ENCODE peak calls at places on chromosomes 3 and 15, in eight cellular contexts. One of them, this sample, is unnamed.

GRCh38 chr15:40239671-40240618 is 1.1 kb downstream of the PAK6 start:
- DNase-seq in HTR-8/SVneo: no peak
- DNase-seq in naive thymus-derived CD8-positive, alpha-beta T cell: no peak
- DNase-seq in dermis microvascular lymphatic vessel endothelial cell: no peak
- DNase-seq in NCI-H1694 treated with DMSO at 0.1 percent for 48 hours: no peak
- DNase-seq in AG08395: no peak
- DNase-seq in activated naive CD8-positive, alpha-beta T cell treated with anti-CD3 and anti-CD28 coated beads, Interleukin-2, amount 50 U/mL, for 24 hours: no peak
- DNase-seq in posterior cingulate gyrus: no peak
- DNase-seq in this sample: no peak

GRCh38 chr3:185473290-185473815 is 25.5 kb downstream of the TMEM41A start:
- DNase-seq in naive thymus-derived CD8-positive, alpha-beta T cell: no peak
- DNase-seq in AG08395: no peak
- DNase-seq in activated naive CD8-positive, alpha-beta T cell treated with anti-CD3 and anti-CD28 coated beads, Interleukin-2, amount 50 U/mL, for 24 hours: no peak
- DNase-seq in dermis microvascular lymphatic vessel endothelial cell: no peak
- DNase-seq in HTR-8/SVneo: no peak
- DNase-seq in NCI-H1694 treated with DMSO at 0.1 percent for 48 hours: no peak
- DNase-seq in posterior cingulate gyrus: no peak
- DNase-seq in this sample: peak

GRCh38 chr3:180563411-180563810 is 38.6 kb upstream of the TTC14 start:
- DNase-seq in NCI-H1694 treated with DMSO at 0.1 percent for 48 hours: no peak
- DNase-seq in AG08395: no peak
- DNase-seq in naive thymus-derived CD8-positive, alpha-beta T cell: no peak
- DNase-seq in posterior cingulate gyrus: no peak
- DNase-seq in dermis microvascular lymphatic vessel endothelial cell: no peak
- DNase-seq in HTR-8/SVneo: no peak
- DNase-seq in activated naive CD8-positive, alpha-beta T cell treated with anti-CD3 and anti-CD28 coated beads, Interleukin-2, amount 50 U/mL, for 24 hours: no peak
- DNase-seq in this sample: no peak

GRCh38 chr15:38627684-38628277 is 63.2 kb upstream of the RASGRP1 start:
- DNase-seq in HTR-8/SVneo: no peak
- DNase-seq in naive thymus-derived CD8-positive, alpha-beta T cell: no peak
- DNase-seq in posterior cingulate gyrus: no peak
- DNase-seq in activated naive CD8-positive, alpha-beta T cell treated with anti-CD3 and anti-CD28 coated beads, Interleukin-2, amount 50 U/mL, for 24 hours: no peak
- DNase-seq in AG08395: no peak
- DNase-seq in dermis microvascular lymphatic vessel endothelial cell: no peak
- DNase-seq in NCI-H1694 treated with DMSO at 0.1 percent for 48 hours: no peak
- DNase-seq in this sample: no peak

GRCh38 chr3:98980915-98981596 is 79.6 kb upstream of the DCBLD2 start:
- DNase-seq in HTR-8/SVneo: no peak
- DNase-seq in NCI-H1694 treated with DMSO at 0.1 percent for 48 hours: no peak
- DNase-seq in posterior cingulate gyrus: no peak
- DNase-seq in naive thymus-derived CD8-positive, alpha-beta T cell: no peak
- DNase-seq in dermis microvascular lymphatic vessel endothelial cell: no peak
- DNase-seq in activated naive CD8-positive, alpha-beta T cell treated with anti-CD3 and anti-CD28 coated beads, Interleukin-2, amount 50 U/mL, for 24 hours: no peak
- DNase-seq in AG08395: peak
- DNase-seq in this sample: no peak

GRCh38 chr3:106913111-106913698 is 464.0 kb upstream of the CCDC54 start:
- DNase-seq in dermis microvascular lymphatic vessel endothelial cell: no peak
- DNase-seq in naive thymus-derived CD8-positive, alpha-beta T cell: no peak
- DNase-seq in AG08395: no peak
- DNase-seq in posterior cingulate gyrus: no peak
- DNase-seq in NCI-H1694 treated with DMSO at 0.1 percent for 48 hours: no peak
- DNase-seq in activated naive CD8-positive, alpha-beta T cell treated with anti-CD3 and anti-CD28 coated beads, Interleukin-2, amount 50 U/mL, for 24 hours: no peak
- DNase-seq in HTR-8/SVneo: peak
- DNase-seq in this sample: no peak

GRCh38 chr3:74267126-74267525 is 347.3 kb downstream of the CNTN3 start:
- DNase-seq in HTR-8/SVneo: no peak
- DNase-seq in NCI-H1694 treated with DMSO at 0.1 percent for 48 hours: no peak
- DNase-seq in AG08395: peak
- DNase-seq in dermis microvascular lymphatic vessel endothelial cell: no peak
- DNase-seq in activated naive CD8-positive, alpha-beta T cell treated with anti-CD3 and anti-CD28 coated beads, Interleukin-2, amount 50 U/mL, for 24 hours: no peak
- DNase-seq in naive thymus-derived CD8-positive, alpha-beta T cell: no peak
- DNase-seq in posterior cingulate gyrus: no peak
- DNase-seq in this sample: no peak

GRCh38 chr3:50246517-50246954 is 10.5 kb downstream of the GNAI2 start:
- DNase-seq in naive thymus-derived CD8-positive, alpha-beta T cell: peak
- DNase-seq in dermis microvascular lymphatic vessel endothelial cell: peak
- DNase-seq in HTR-8/SVneo: peak
- DNase-seq in AG08395: peak
- DNase-seq in posterior cingulate gyrus: no peak
- DNase-seq in activated naive CD8-positive, alpha-beta T cell treated with anti-CD3 and anti-CD28 coated beads, Interleukin-2, amount 50 U/mL, for 24 hours: peak
- DNase-seq in NCI-H1694 treated with DMSO at 0.1 percent for 48 hours: no peak
- DNase-seq in this sample: peak

GRCh38 chr3:102156426-102156825 is 278.4 kb upstream of the ZPLD1 start:
- DNase-seq in NCI-H1694 treated with DMSO at 0.1 percent for 48 hours: no peak
- DNase-seq in AG08395: peak
- DNase-seq in dermis microvascular lymphatic vessel endothelial cell: peak
- DNase-seq in posterior cingulate gyrus: no peak
- DNase-seq in activated naive CD8-positive, alpha-beta T cell treated with anti-CD3 and anti-CD28 coated beads, Interleukin-2, amount 50 U/mL, for 24 hours: no peak
- DNase-seq in naive thymus-derived CD8-positive, alpha-beta T cell: no peak
- DNase-seq in HTR-8/SVneo: no peak
- DNase-seq in this sample: no peak

GRCh38 chr15:63040509-63040908 is 2.0 kb upstream of the TPM1 start:
- DNase-seq in posterior cingulate gyrus: no peak
- DNase-seq in naive thymus-derived CD8-positive, alpha-beta T cell: no peak
- DNase-seq in HTR-8/SVneo: no peak
- DNase-seq in NCI-H1694 treated with DMSO at 0.1 percent for 48 hours: no peak
- DNase-seq in dermis microvascular lymphatic vessel endothelial cell: no peak
- DNase-seq in activated naive CD8-positive, alpha-beta T cell treated with anti-CD3 and anti-CD28 coated beads, Interleukin-2, amount 50 U/mL, for 24 hours: no peak
- DNase-seq in AG08395: no peak
- DNase-seq in this sample: no peak

GRCh38 chr3:52971895-52972294 is 74.0 kb downstream of the SFMBT1 start:
- DNase-seq in dermis microvascular lymphatic vessel endothelial cell: no peak
- DNase-seq in AG08395: no peak
- DNase-seq in HTR-8/SVneo: no peak
- DNase-seq in posterior cingulate gyrus: no peak
- DNase-seq in naive thymus-derived CD8-positive, alpha-beta T cell: no peak
- DNase-seq in activated naive CD8-positive, alpha-beta T cell treated with anti-CD3 and anti-CD28 coated beads, Interleukin-2, amount 50 U/mL, for 24 hours: no peak
- DNase-seq in NCI-H1694 treated with DMSO at 0.1 percent for 48 hours: no peak
- DNase-seq in this sample: no peak

GRCh38 chr3:46705751-46706572 is 4.8 kb downstream of the TMIE start:
- DNase-seq in posterior cingulate gyrus: no peak
- DNase-seq in activated naive CD8-positive, alpha-beta T cell treated with anti-CD3 and anti-CD28 coated beads, Interleukin-2, amount 50 U/mL, for 24 hours: no peak
- DNase-seq in NCI-H1694 treated with DMSO at 0.1 percent for 48 hours: no peak
- DNase-seq in dermis microvascular lymphatic vessel endothelial cell: no peak
- DNase-seq in HTR-8/SVneo: peak
- DNase-seq in AG08395: peak
- DNase-seq in naive thymus-derived CD8-positive, alpha-beta T cell: no peak
- DNase-seq in this sample: no peak

GRCh38 chr3:29183346-29184087 is 97.4 kb upstream of the RBMS3 start:
- DNase-seq in naive thymus-derived CD8-positive, alpha-beta T cell: no peak
- DNase-seq in AG08395: peak
- DNase-seq in activated naive CD8-positive, alpha-beta T cell treated with anti-CD3 and anti-CD28 coated beads, Interleukin-2, amount 50 U/mL, for 24 hours: peak
- DNase-seq in dermis microvascular lymphatic vessel endothelial cell: no peak
- DNase-seq in NCI-H1694 treated with DMSO at 0.1 percent for 48 hours: no peak
- DNase-seq in HTR-8/SVneo: no peak
- DNase-seq in posterior cingulate gyrus: no peak
- DNase-seq in this sample: peak